ENCODE peak calls at places on chromosomes 12 and 14, in nine cellular contexts. I, X, Y, G, C, A, N, H and J are unnamed samples. For H3K9me3 and H3K27me3, the result is how much of the 10 kb centered on the place peaks cover.

GRCh38 chr14:77086017-77086727 is 11.9 kb upstream of the CIPC start:
- DNase-seq in I (peak), X (no peak), Y (peak), G (no peak), C (peak), A (no peak), N (peak), H (no peak), J (no peak)

GRCh38 chr12:122022393-122023338 is 982 bp downstream of the BCL7A start:
- DNase-seq in I (peak), X (no peak), Y (no peak), G (peak), C (peak), A (no peak), N (peak), H (no peak), J (no peak)

GRCh38 chr12:16562413-16562812 is 43.5 kb downstream of the LMO3 start:
- DNase-seq in I (no peak), X (no peak), Y (no peak), G (no peak), C (no peak), A (no peak), N (no peak), H (no peak), J (no peak)

GRCh38 chr14:20803221-20803620 is 577 bp upstream of the RNASE1 start:
- DNase-seq in I (no peak), X (no peak), Y (no peak), G (no peak), C (no peak), A (no peak), N (no peak), H (no peak), J (no peak)

GRCh38 chr12:124913474-124914391 is 717 bp downstream of the UBC start:
- DNase-seq in I (peak), X (peak), Y (peak), G (peak), C (peak), A (peak), N (peak), H (no peak), J (peak)

GRCh38 chr12:92136883-92137582 is 8.6 kb downstream of the BTG1 start:
- DNase-seq in I (no peak), X (no peak), Y (peak), G (no peak), C (peak), A (no peak), N (no peak), H (peak), J (no peak)

GRCh38 chr12:96994900-96995299 is 87.8 kb downstream of the NEDD1 start:
- DNase-seq in I (no peak), X (no peak), Y (no peak), G (no peak), C (no peak), A (no peak), N (no peak), H (no peak), J (no peak)

GRCh38 chr12:131033886-131034482 is 80.3 kb downstream of the ADGRD1 start:
- DNase-seq in I (no peak), X (no peak), Y (no peak), G (no peak), C (no peak), A (no peak), N (no peak), H (no peak), J (no peak)

GRCh38 chr14:89543420-89543790 is 126.4 kb upstream of the FOXN3 start:
- DNase-seq in I (no peak), X (no peak), Y (no peak), G (no peak), C (no peak), A (no peak), N (no peak), H (no peak), J (no peak)

GRCh38 chr14:56686416-56686815 is 106.8 kb downstream of the TMEM260 start:
- DNase-seq in I (peak), X (no peak), Y (no peak), G (no peak), C (no peak), A (no peak), N (peak), H (no peak), J (no peak)

GRCh38 chr14:85380891-85381290 is 149.1 kb upstream of the FLRT2 start:
- DNase-seq in I (no peak), X (no peak), Y (no peak), G (no peak), C (peak), A (no peak), N (no peak), H (no peak), J (no peak)

GRCh38 chr14:76768201-76768656 is 7.0 kb downstream of the VASH1 start:
- DNase-seq in I (peak), X (peak), Y (no peak), G (peak), C (peak), A (no peak), N (no peak), H (no peak), J (peak)

GRCh38 chr12:16165506-16165905 is 112.0 kb downstream of the SLC15A5 start:
- DNase-seq in I (peak), X (no peak), Y (peak), G (peak), C (peak), A (peak), N (peak), H (peak), J (peak)

GRCh38 chr14:52032196-52032865 is 36.5 kb downstream of the NID2 start:
- DNase-seq in I (no peak), X (no peak), Y (no peak), G (no peak), C (peak), A (no peak), N (no peak), H (no peak), J (no peak)

GRCh38 chr14:90382491-90383125 is 14.2 kb upstream of the CALM1 start:
- DNase-seq in I (peak), X (peak), Y (peak), G (peak), C (peak), A (peak), N (peak), H (no peak), J (peak)

GRCh38 chr14:97625512-97625911 is 828.3 kb downstream of the VRK1 start:
- DNase-seq in I (no peak), X (no peak), Y (no peak), G (no peak), C (no peak), A (no peak), N (no peak), H (no peak), J (no peak)

GRCh38 chr12:115354007-115354452 is 670.1 kb upstream of the TBX3 start:
- DNase-seq in I (no peak), X (no peak), Y (no peak), G (peak), C (peak), A (peak), N (peak), H (peak), J (peak)

GRCh38 chr12:30806989-30807694 is 52.4 kb upstream of the CAPRIN2 start:
- DNase-seq in I (peak), X (no peak), Y (peak), G (peak), C (peak), A (peak), N (peak), H (no peak), J (no peak)

GRCh38 chr14:45048385-45048784 is 35.5 kb upstream of the PRPF39 start:
- DNase-seq in I (no peak), X (no peak), Y (no peak), G (no peak), C (no peak), A (no peak), N (no peak), H (no peak), J (no peak)

GRCh38 chr14:95220663-95221231 is 63.4 kb upstream of the DICER1 start:
- DNase-seq in I (peak), X (no peak), Y (no peak), G (no peak), C (peak), A (peak), N (no peak), H (no peak), J (no peak)

GRCh38 chr14:105021656-105022275 is 883 bp upstream of the CDCA4 start:
- DNase-seq in I (peak), X (peak), Y (peak), G (peak), C (peak), A (no peak), N (peak), H (no peak), J (no peak)

GRCh38 chr12:20415013-20415412 is 46.7 kb downstream of the PDE3A start:
- DNase-seq in I (no peak), X (no peak), Y (no peak), G (no peak), C (peak), A (no peak), N (no peak), H (no peak), J (no peak)

GRCh38 chr12:46303039-46303666 is 34.3 kb upstream of the SLC38A1 start:
- DNase-seq in I (peak), X (no peak), Y (peak), G (peak), C (peak), A (peak), N (peak), H (no peak), J (no peak)

GRCh38 chr12:112130461-112130998 is 5.2 kb downstream of the TRAFD1 start:
- DNase-seq in I (no peak), X (no peak), Y (peak), G (no peak), C (peak), A (no peak), N (no peak), H (no peak), J (no peak)

GRCh38 chr12:117134059-117134458 is 34.8 kb upstream of the TESC start:
- DNase-seq in I (no peak), X (no peak), Y (peak), G (no peak), C (no peak), A (no peak), N (no peak), H (no peak), J (no peak)

GRCh38 chr12:1797011-1797901 is 23.1 kb upstream of the LRTM2 start:
- DNase-seq in I (peak), X (peak), Y (peak), G (peak), C (peak), A (no peak), N (peak), H (no peak), J (peak)

GRCh38 chr12:56529656-56530055 is 8.0 kb downstream of the RBMS2 start:
- DNase-seq in I (no peak), X (no peak), Y (no peak), G (no peak), C (peak), A (no peak), N (no peak), H (no peak), J (no peak)

GRCh38 chr12:70571705-70572269 is 65.4 kb downstream of the PTPRB start:
- DNase-seq in I (no peak), X (no peak), Y (no peak), G (no peak), C (no peak), A (no peak), N (no peak), H (no peak), J (no peak)

GRCh38 chr12:129337413-129337812 is 484.1 kb downstream of the GLT1D1 start:
- DNase-seq in I (peak), X (no peak), Y (no peak), G (no peak), C (no peak), A (no peak), N (no peak), H (no peak), J (no peak)

GRCh38 chr12:84038241-84038640 is 874.4 kb downstream of the SLC6A15 start:
- DNase-seq in I (peak), X (no peak), Y (no peak), G (no peak), C (no peak), A (no peak), N (no peak), H (no peak), J (no peak)

GRCh38 chr14:35336171-35337073 is 44.2 kb downstream of the PSMA6 start:
- DNase-seq in I (peak), X (peak), Y (no peak), G (peak), C (peak), A (peak), N (peak), H (peak), J (peak)

GRCh38 chr14:42469637-42470426 is 863.2 kb downstream of the LRFN5 start:
- DNase-seq in I (no peak), X (no peak), Y (peak), G (no peak), C (peak), A (no peak), N (no peak), H (no peak), J (no peak)

GRCh38 chr14:40003773-40004172 is 571.5 kb upstream of the FBXO33 start:
- DNase-seq in I (no peak), X (no peak), Y (no peak), G (no peak), C (no peak), A (no peak), N (peak), H (no peak), J (no peak)

GRCh38 chr12:66449531-66449930 is 147.2 kb downstream of the HELB start:
- DNase-seq in I (no peak), X (no peak), Y (no peak), G (no peak), C (no peak), A (no peak), N (no peak), H (no peak), J (no peak)

DNA sequence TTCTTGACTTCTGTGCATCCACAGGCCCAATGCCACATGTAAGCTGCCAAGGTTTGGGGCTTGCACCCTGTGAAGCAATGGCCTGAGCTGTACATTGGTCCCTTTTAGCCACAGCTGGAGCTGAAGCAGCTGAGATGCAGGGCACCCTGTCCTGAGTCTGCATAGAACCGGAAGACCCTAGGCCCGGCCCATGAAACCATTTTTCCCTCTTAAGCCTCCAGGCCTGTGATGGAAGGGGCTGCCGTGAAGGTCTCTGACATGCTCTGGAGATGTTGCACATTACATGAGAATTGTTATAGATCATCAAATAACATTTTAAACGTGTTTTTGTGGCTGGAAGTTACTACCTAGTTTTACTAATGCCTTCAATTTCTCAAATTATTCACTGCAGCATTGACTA is 188.7 kb downstream of the RPAP3 start:
- DNase-seq in I (no peak), X (no peak), Y (no peak), G (no peak), C (no peak), A (no peak), N (no peak), H (no peak), J (no peak)
- H3K9me3 ChIP-seq in I (under half), X (under half), Y (under half), G (under half), C (under half), A (under half), N (under half), H (under half), J (under half)

DNA sequence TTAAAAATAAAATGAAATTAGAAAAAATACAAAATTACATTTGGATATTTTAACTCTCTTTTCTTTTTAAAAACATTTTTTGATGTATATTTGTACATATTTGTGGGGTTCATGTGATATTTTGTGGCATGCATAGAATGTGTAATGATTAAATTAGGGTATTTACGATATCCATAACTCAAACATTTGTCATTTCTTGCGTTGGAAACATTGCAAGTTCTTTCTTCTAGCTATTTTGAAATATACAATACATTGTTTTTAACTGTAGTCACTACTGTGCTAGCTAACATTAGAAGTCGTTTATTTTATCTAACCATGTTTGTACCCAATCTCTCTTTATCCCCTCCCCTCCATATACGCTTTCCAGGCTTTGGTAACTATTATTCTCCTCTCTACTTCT is 13.9 kb upstream of the EIF2S3B start:
- DNase-seq in I (no peak), X (no peak), Y (no peak), G (no peak), C (no peak), A (no peak), N (no peak), H (no peak), J (no peak)
- H3K27me3 ChIP-seq in I (under half), X (under half), Y (under half), G (under half), C (under half), A (under half), N (under half), H (under half), J (under half)

GRCh38 chr14:64764641-64765520 is 60.7 kb downstream of the PLEKHG3 start:
- DNase-seq in I (peak), X (peak), Y (peak), G (peak), C (peak), A (peak), N (peak), H (peak), J (peak)
- TF ChIP-seq CTCF in I (peak), X (peak), Y (peak), G (peak), C (peak), A (peak), N (peak), H (peak), J (peak)

GRCh38 chr12:74071182-74071581 is 466.5 kb upstream of the ATXN7L3B start:
- DNase-seq in I (no peak), X (no peak), Y (no peak), G (no peak), C (no peak), A (no peak), N (no peak), H (no peak), J (no peak)
- H3K9me3 ChIP-seq in I (under half), X (under half), Y (under half), G (under half), C (under half), A (under half), N (under half), H (under half), J (under half)

DNA sequence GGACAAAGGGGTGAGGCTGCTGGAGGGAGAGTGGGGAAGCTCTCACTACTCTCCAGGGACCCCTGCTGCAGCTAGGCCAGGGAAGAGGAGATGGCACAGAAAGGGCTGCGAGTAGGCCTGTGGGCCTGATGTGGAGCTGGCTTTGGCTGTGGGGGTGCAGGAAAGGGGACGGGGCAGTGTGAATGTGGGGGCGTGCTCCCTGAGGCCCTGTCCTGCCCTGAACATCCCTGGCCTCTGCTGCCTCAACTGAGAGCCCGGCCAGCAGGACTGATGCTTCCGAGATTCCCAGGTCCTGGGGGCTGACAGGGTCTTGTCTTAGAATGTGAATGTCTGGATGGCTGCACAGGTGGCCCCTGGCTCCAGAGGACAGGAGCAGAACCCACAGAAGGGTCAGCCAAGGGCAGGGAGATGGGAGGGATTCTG is 64.2 kb downstream of the CHGA start:
- DNase-seq in I (no peak), X (no peak), Y (no peak), G (no peak), C (no peak), A (no peak), N (no peak), H (no peak), J (peak)
- H3K27me3 ChIP-seq in I (under half), X (under half), Y (under half), G (under half), C (under half), A (under half), N (under half), H (under half), J (under half)

GRCh38 chr12:87866602-87867292 is 162.5 kb downstream of the C12orf50 start:
- DNase-seq in I (peak), X (no peak), Y (no peak), G (no peak), C (peak), A (no peak), N (no peak), H (no peak), J (no peak)
- TF ChIP-seq CTCF in I (peak), X (peak), Y (peak), G (no peak), C (peak), A (no peak), N (no peak), H (peak), J (no peak)

GRCh38 chr12:132925597-132926416 is 30.3 kb downstream of the ZNF605 start:
- DNase-seq in I (no peak), X (no peak), Y (no peak), G (no peak), C (no peak), A (no peak), N (no peak), H (no peak), J (no peak)

GRCh38 chr12:132924356-132924755 is 31.8 kb downstream of the ZNF605 start:
- DNase-seq in I (no peak), X (no peak), Y (no peak), G (no peak), C (no peak), A (no peak), N (no peak), H (no peak), J (no peak)

GRCh38 chr12:132921685-132922084 is 34.3 kb upstream of the CHFR start:
- DNase-seq in I (peak), X (no peak), Y (no peak), G (no peak), C (no peak), A (no peak), N (no peak), H (no peak), J (no peak)

GRCh38 chr12:132923356-132923909 is 32.7 kb downstream of the ZNF605 start:
- DNase-seq in I (no peak), X (no peak), Y (no peak), G (no peak), C (no peak), A (no peak), N (no peak), H (no peak), J (no peak)

GRCh38 chr12:132922676-132923075 is 33.4 kb downstream of the ZNF605 start:
- DNase-seq in I (no peak), X (no peak), Y (no peak), G (no peak), C (no peak), A (no peak), N (no peak), H (no peak), J (no peak)
- H3K9me3 ChIP-seq in I (half or more), X (half or more), Y (under half), G (under half), C (under half), A (half or more), N (under half), H (half or more), J (half or more)

GRCh38 chr12:132543298-132544172 is 53.6 kb downstream of the FBRSL1 start:
- DNase-seq in I (no peak), X (no peak), Y (no peak), G (no peak), C (no peak), A (no peak), N (no peak), H (no peak), J (no peak)
- H3K27me3 ChIP-seq in I (half or more), X (under half), Y (under half), G (under half), C (under half), A (under half), N (under half), H (under half), J (under half)